ENCODE peak calls at places on chromosomes 16 and 17, in ten cellular contexts. One of them, this sample, is unnamed. For H3K79me2 and H3K36me3, the result is how much of the 10 kb centered on the place peaks cover.

GRCh38 chr16:68093816-68094613 is 8.8 kb downstream of the NFATC3 start:
- DNase-seq in H1: no peak
- DNase-seq in GM23248: peak
- DNase-seq in K562: peak
- DNase-seq in mesendoderm: peak
- DNase-seq in OCI-LY7: peak
- DNase-seq in PC-9: no peak
- DNase-seq in mammary epithelial cell: peak
- DNase-seq in keratinocyte: no peak
- DNase-seq in GM23338: peak
- DNase-seq in this sample: peak

GRCh38 chr16:47018223-47018891 is 44.9 kb upstream of the DNAJA2 start:
- DNase-seq in GM23338: peak
- DNase-seq in mesendoderm: peak
- DNase-seq in mammary epithelial cell: peak
- DNase-seq in K562: peak
- DNase-seq in GM23248: peak
- DNase-seq in H1: no peak
- DNase-seq in PC-9: peak
- DNase-seq in OCI-LY7: peak
- DNase-seq in keratinocyte: no peak
- DNase-seq in this sample: peak

GRCh38 chr17:19753661-19754463 is 5.8 kb upstream of the ALDH3A1 start:
- DNase-seq in keratinocyte: no peak
- DNase-seq in GM23248: peak
- DNase-seq in mesendoderm: no peak
- DNase-seq in GM23338: peak
- DNase-seq in K562: no peak
- DNase-seq in H1: no peak
- DNase-seq in PC-9: peak
- DNase-seq in mammary epithelial cell: peak
- DNase-seq in OCI-LY7: no peak
- DNase-seq in this sample: no peak

GRCh38 chr17:82127704-82128103 is 29.7 kb upstream of the FASN start:
- DNase-seq in OCI-LY7: no peak
- DNase-seq in PC-9: no peak
- DNase-seq in K562: no peak
- DNase-seq in H1: no peak
- DNase-seq in GM23338: no peak
- DNase-seq in mammary epithelial cell: no peak
- DNase-seq in keratinocyte: no peak
- DNase-seq in mesendoderm: no peak
- DNase-seq in GM23248: no peak
- DNase-seq in this sample: no peak

GRCh38 chr17:8791910-8792270 is 7.3 kb downstream of the MFSD6L start:
- DNase-seq in mesendoderm: peak
- DNase-seq in K562: no peak
- DNase-seq in GM23338: no peak
- DNase-seq in H1: no peak
- DNase-seq in OCI-LY7: no peak
- DNase-seq in mammary epithelial cell: peak
- DNase-seq in GM23248: peak
- DNase-seq in PC-9: no peak
- DNase-seq in keratinocyte: no peak
- DNase-seq in this sample: no peak

GRCh38 chr17:80962356-80963329 is 29.0 kb upstream of the CHMP6 start:
- DNase-seq in PC-9: no peak
- DNase-seq in OCI-LY7: no peak
- DNase-seq in H1: no peak
- DNase-seq in mammary epithelial cell: no peak
- DNase-seq in mesendoderm: no peak
- DNase-seq in GM23248: no peak
- DNase-seq in keratinocyte: no peak
- DNase-seq in GM23338: no peak
- DNase-seq in K562: no peak
- DNase-seq in this sample: no peak

GRCh38 chr17:73791121-73791520 is 146.9 kb upstream of the SDK2 start:
- DNase-seq in PC-9: no peak
- DNase-seq in mesendoderm: no peak
- DNase-seq in mammary epithelial cell: no peak
- DNase-seq in GM23338: no peak
- DNase-seq in K562: no peak
- DNase-seq in keratinocyte: no peak
- DNase-seq in H1: no peak
- DNase-seq in GM23248: no peak
- DNase-seq in OCI-LY7: no peak
- DNase-seq in this sample: no peak

GRCh38 chr17:39027037-39027436 is 59.8 kb upstream of the FBXO47 start:
- DNase-seq in mesendoderm: no peak
- DNase-seq in K562: peak
- DNase-seq in H1: peak
- DNase-seq in mammary epithelial cell: peak
- DNase-seq in PC-9: peak
- DNase-seq in keratinocyte: no peak
- DNase-seq in GM23248: peak
- DNase-seq in GM23338: peak
- DNase-seq in OCI-LY7: no peak
- DNase-seq in this sample: no peak

GRCh38 chr16:23967018-23967417 is 131.2 kb downstream of the PRKCB start:
- DNase-seq in K562: peak
- DNase-seq in mammary epithelial cell: no peak
- DNase-seq in GM23248: no peak
- DNase-seq in OCI-LY7: no peak
- DNase-seq in GM23338: no peak
- DNase-seq in H1: no peak
- DNase-seq in PC-9: no peak
- DNase-seq in mesendoderm: no peak
- DNase-seq in keratinocyte: no peak
- DNase-seq in this sample: no peak

GRCh38 chr17:75390982-75391381 is 14.5 kb downstream of the GRB2 start:
- DNase-seq in keratinocyte: no peak
- DNase-seq in H1: no peak
- DNase-seq in K562: no peak
- DNase-seq in mesendoderm: no peak
- DNase-seq in OCI-LY7: no peak
- DNase-seq in PC-9: no peak
- DNase-seq in mammary epithelial cell: no peak
- DNase-seq in GM23338: no peak
- DNase-seq in GM23248: peak
- DNase-seq in this sample: no peak

GRCh38 chr17:1467898-1468492 is 12.0 kb upstream of the CRK start:
- DNase-seq in OCI-LY7: no peak
- DNase-seq in keratinocyte: no peak
- DNase-seq in PC-9: no peak
- DNase-seq in mammary epithelial cell: no peak
- DNase-seq in mesendoderm: no peak
- DNase-seq in H1: no peak
- DNase-seq in K562: no peak
- DNase-seq in GM23338: peak
- DNase-seq in GM23248: no peak
- DNase-seq in this sample: no peak

DNA sequence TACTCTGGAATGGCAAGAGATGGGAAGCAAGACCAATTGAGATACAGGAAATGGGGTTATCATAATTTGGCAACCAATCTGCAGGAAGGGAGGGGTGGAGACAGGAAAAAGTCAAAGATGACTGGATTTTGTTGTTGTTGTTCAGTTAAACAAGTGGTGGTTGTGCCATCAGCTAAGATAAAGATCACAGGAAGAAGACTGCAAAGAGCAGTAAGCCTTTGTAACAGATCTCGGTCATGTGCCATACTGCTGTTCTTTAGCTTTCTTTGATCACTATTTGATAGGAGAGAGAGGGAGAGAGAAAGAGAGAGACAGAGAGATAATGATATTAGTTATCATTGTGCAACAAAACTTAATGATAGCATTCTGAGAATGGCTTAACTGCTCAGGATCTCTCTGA is 404.8 kb downstream of the SHISA9 start:
- DNase-seq in GM23248: no peak
- DNase-seq in keratinocyte: no peak
- DNase-seq in mesendoderm: no peak
- DNase-seq in PC-9: no peak
- DNase-seq in mammary epithelial cell: no peak
- DNase-seq in GM23338: no peak
- DNase-seq in K562: no peak
- DNase-seq in H1: no peak
- DNase-seq in OCI-LY7: no peak
- DNase-seq in this sample: no peak
- H3K4me2 ChIP-seq in GM23248: no peak
- H3K4me2 ChIP-seq in keratinocyte: peak
- H3K4me2 ChIP-seq in mesendoderm: no peak
- H3K4me2 ChIP-seq in PC-9: peak
- H3K4me2 ChIP-seq in mammary epithelial cell: no peak
- H3K4me2 ChIP-seq in GM23338: no peak
- H3K4me2 ChIP-seq in K562: no peak
- H3K4me2 ChIP-seq in H1: no peak
- H3K4me2 ChIP-seq in OCI-LY7: no peak
- H3K4me2 ChIP-seq in this sample: no peak

GRCh38 chr16:53752566-53752965 is 48.6 kb downstream of the FTO start:
- DNase-seq in H1: no peak
- DNase-seq in K562: no peak
- DNase-seq in GM23338: no peak
- DNase-seq in keratinocyte: no peak
- DNase-seq in mesendoderm: no peak
- DNase-seq in mammary epithelial cell: no peak
- DNase-seq in PC-9: no peak
- DNase-seq in OCI-LY7: no peak
- DNase-seq in GM23248: no peak
- DNase-seq in this sample: no peak
- H3K79me2 ChIP-seq in H1: under half
- H3K79me2 ChIP-seq in K562: under half
- H3K79me2 ChIP-seq in GM23338: half or more
- H3K79me2 ChIP-seq in keratinocyte: under half
- H3K79me2 ChIP-seq in mesendoderm: under half
- H3K79me2 ChIP-seq in mammary epithelial cell: half or more
- H3K79me2 ChIP-seq in PC-9: under half
- H3K79me2 ChIP-seq in OCI-LY7: under half
- H3K79me2 ChIP-seq in GM23248: half or more
- H3K79me2 ChIP-seq in this sample: under half

DNA sequence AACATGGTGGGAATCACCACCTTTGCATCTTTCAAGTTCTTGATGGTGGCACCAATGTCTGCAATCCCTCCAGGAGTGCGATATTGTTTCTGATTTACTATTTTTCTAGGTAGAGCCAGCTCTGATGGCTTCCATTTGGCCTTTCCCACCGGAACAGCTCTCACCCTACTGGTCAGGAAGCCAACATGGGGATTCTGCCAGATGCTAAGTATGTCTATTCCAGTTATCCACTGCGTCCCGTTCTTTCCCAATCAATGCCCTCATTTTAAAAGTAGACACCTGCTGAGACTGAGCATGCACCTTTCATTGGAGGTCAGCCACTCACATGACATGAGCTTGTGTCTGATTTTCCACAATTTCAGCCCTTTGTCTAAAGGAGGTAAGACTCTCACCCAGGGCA is 23.5 kb downstream of the ZZEF1 start:
- DNase-seq in mesendoderm: no peak
- DNase-seq in H1: no peak
- DNase-seq in GM23338: no peak
- DNase-seq in PC-9: no peak
- DNase-seq in K562: no peak
- DNase-seq in OCI-LY7: no peak
- DNase-seq in keratinocyte: no peak
- DNase-seq in mammary epithelial cell: no peak
- DNase-seq in GM23248: no peak
- DNase-seq in this sample: no peak
- H3K36me3 ChIP-seq in mesendoderm: under half
- H3K36me3 ChIP-seq in H1: under half
- H3K36me3 ChIP-seq in GM23338: under half
- H3K36me3 ChIP-seq in PC-9: under half
- H3K36me3 ChIP-seq in K562: half or more
- H3K36me3 ChIP-seq in OCI-LY7: half or more
- H3K36me3 ChIP-seq in keratinocyte: under half
- H3K36me3 ChIP-seq in mammary epithelial cell: under half
- H3K36me3 ChIP-seq in GM23248: under half
- H3K36me3 ChIP-seq in this sample: under half

GRCh38 chr17:40178021-40178601 is 841 bp downstream of the RAPGEFL1 start:
- DNase-seq in mesendoderm: peak
- DNase-seq in keratinocyte: no peak
- DNase-seq in K562: no peak
- DNase-seq in PC-9: no peak
- DNase-seq in GM23338: peak
- DNase-seq in GM23248: no peak
- DNase-seq in OCI-LY7: no peak
- DNase-seq in mammary epithelial cell: no peak
- DNase-seq in H1: peak
- DNase-seq in this sample: no peak

GRCh38 chr17:40178660-40179059 is 1.4 kb downstream of the RAPGEFL1 start:
- DNase-seq in keratinocyte: no peak
- DNase-seq in H1: no peak
- DNase-seq in K562: no peak
- DNase-seq in OCI-LY7: no peak
- DNase-seq in mesendoderm: no peak
- DNase-seq in PC-9: no peak
- DNase-seq in mammary epithelial cell: no peak
- DNase-seq in GM23248: no peak
- DNase-seq in GM23338: no peak
- DNase-seq in this sample: no peak

GRCh38 chr17:40181205-40181604 is 3.9 kb downstream of the RAPGEFL1 start:
- DNase-seq in mesendoderm: no peak
- DNase-seq in GM23338: no peak
- DNase-seq in K562: no peak
- DNase-seq in PC-9: no peak
- DNase-seq in mammary epithelial cell: no peak
- DNase-seq in keratinocyte: no peak
- DNase-seq in OCI-LY7: no peak
- DNase-seq in H1: no peak
- DNase-seq in GM23248: no peak
- DNase-seq in this sample: no peak

GRCh38 chr17:40180694-40181093 is 3.4 kb downstream of the RAPGEFL1 start:
- DNase-seq in OCI-LY7: no peak
- DNase-seq in GM23248: no peak
- DNase-seq in H1: no peak
- DNase-seq in keratinocyte: no peak
- DNase-seq in PC-9: peak
- DNase-seq in mammary epithelial cell: no peak
- DNase-seq in GM23338: no peak
- DNase-seq in K562: no peak
- DNase-seq in mesendoderm: no peak
- DNase-seq in this sample: no peak

DNA sequence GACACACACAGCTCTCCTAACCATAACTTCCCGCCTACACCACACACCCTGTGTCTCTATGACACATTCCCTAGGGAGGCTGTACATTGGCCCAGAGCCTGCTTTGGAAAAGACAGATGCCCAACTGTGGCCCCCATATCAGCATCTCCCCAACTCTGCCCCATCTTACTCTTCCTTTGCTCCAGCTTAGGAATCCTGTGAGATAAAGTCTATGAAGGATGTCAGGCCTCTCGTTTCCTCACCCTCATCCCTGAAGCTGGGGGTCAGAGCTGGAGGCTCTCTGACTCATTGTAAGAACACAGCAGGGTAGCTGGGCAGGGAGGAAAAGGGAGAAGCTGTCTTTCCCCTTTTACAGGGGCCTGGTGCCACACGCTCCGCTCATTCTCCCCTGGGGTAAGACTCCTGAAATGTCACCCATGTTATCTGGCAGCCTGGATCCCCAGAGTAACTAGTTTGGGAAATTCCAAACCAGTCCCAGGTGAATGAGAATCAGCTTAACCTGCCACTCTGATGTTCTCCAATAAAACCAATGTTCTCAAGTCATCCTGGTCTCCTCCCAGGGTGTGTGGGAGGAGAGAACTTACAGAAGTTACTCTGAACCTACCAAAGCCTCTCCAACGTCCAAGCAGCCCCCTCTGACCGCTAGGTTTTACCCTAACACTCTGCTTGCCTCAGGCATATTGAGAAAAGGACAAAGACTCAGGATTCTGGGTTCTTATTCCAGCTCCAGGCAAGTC is 2.8 kb downstream of the RAPGEFL1 start:
- DNase-seq in GM23248: peak
- DNase-seq in OCI-LY7: no peak
- DNase-seq in keratinocyte: no peak
- DNase-seq in GM23338: no peak
- DNase-seq in mammary epithelial cell: peak
- DNase-seq in mesendoderm: peak
- DNase-seq in K562: no peak
- DNase-seq in PC-9: no peak
- DNase-seq in H1: no peak
- DNase-seq in this sample: no peak
- H3K4me2 ChIP-seq in GM23248: peak
- H3K4me2 ChIP-seq in OCI-LY7: no peak
- H3K4me2 ChIP-seq in keratinocyte: peak
- H3K4me2 ChIP-seq in GM23338: no peak
- H3K4me2 ChIP-seq in mammary epithelial cell: peak
- H3K4me2 ChIP-seq in mesendoderm: no peak
- H3K4me2 ChIP-seq in K562: no peak
- H3K4me2 ChIP-seq in PC-9: peak
- H3K4me2 ChIP-seq in H1: no peak
- H3K4me2 ChIP-seq in this sample: no peak